ENCODE peak calls at places on chromosome 6, in five cellular contexts. R, Y, G, F and P are unnamed samples.

GRCh38 chr6:84150680-84151079 is 76.8 kb downstream of the CEP162 start:
- DNase-seq in Y (no peak), R (no peak), G (peak; percentile 80), F (no peak), P (no peak)

GRCh38 chr6:135675862-135676261 is 175.6 kb upstream of the PDE7B start:
- DNase-seq in F (no peak), Y (peak; percentile 39), R (peak; percentile 26), G (peak; percentile 37), P (peak; percentile 36)

GRCh38 chr6:122753688-122754056 is 25.8 kb upstream of the FABP7 start:
- DNase-seq in R (no peak), Y (no peak), F (no peak), G (no peak), P (no peak)

GRCh38 chr6:12328701-12329100 is 38.5 kb downstream of the EDN1 start:
- DNase-seq in F (no peak), G (no peak), Y (no peak), R (no peak), P (no peak)

GRCh38 chr6:14758421-14759043 is 487.3 kb upstream of the JARID2 start:
- DNase-seq in Y (peak; percentile 26), F (no peak), G (no peak), R (no peak), P (no peak)

GRCh38 chr6:150299873-150300485 is 68.8 kb upstream of the IYD start:
- DNase-seq in R (no peak), F (no peak), G (no peak), Y (no peak), P (no peak)

GRCh38 chr6:169803816-169804340 is 52.5 kb downstream of the ERMARD start:
- DNase-seq in F (no peak), G (no peak), Y (no peak), R (no peak), P (no peak)

GRCh38 chr6:133207754-133208153 is 33.4 kb upstream of the EYA4 start:
- DNase-seq in F (no peak), Y (no peak), G (no peak), R (no peak), P (no peak)

GRCh38 chr6:134291156-134291555 is 26.8 kb downstream of the SGK1 start:
- DNase-seq in G (no peak), F (no peak), Y (no peak), R (no peak), P (no peak)

GRCh38 chr6:2242311-2242710 is 3.1 kb downstream of the GMDS start:
- DNase-seq in F (no peak), R (no peak), G (no peak), Y (no peak), P (peak; percentile 23)

GRCh38 chr6:15457903-15458530 is 204.8 kb downstream of the DTNBP1 start:
- DNase-seq in G (no peak), R (no peak), Y (no peak), F (no peak), P (no peak)

GRCh38 chr6:85421963-85422362 is 27.9 kb upstream of the NT5E start:
- DNase-seq in F (no peak), Y (no peak), R (no peak), G (peak; percentile 81), P (peak; percentile 28)

GRCh38 chr6:4707011-4707410 is 69.2 kb upstream of the CDYL start:
- DNase-seq in G (no peak), Y (no peak), R (no peak), F (no peak), P (no peak)

GRCh38 chr6:760982-761955 is 68.3 kb upstream of the EXOC2 start:
- DNase-seq in R (no peak), Y (no peak), F (peak; percentile 86), G (no peak), P (no peak)

GRCh38 chr6:50952092-50952932 is 133.6 kb downstream of the TFAP2B start:
- DNase-seq in F (no peak), G (peak; percentile 0), R (no peak), Y (peak; percentile 3), P (no peak)

GRCh38 chr6:80439721-80440488 is 333.4 kb downstream of the BCKDHB start:
- DNase-seq in G (peak; percentile 22), F (no peak), R (no peak), Y (no peak), P (no peak)

GRCh38 chr6:32836873-32837272 is 1.7 kb downstream of the TAP2 start:
- DNase-seq in Y (no peak), F (no peak), R (no peak), G (no peak), P (no peak)

GRCh38 chr6:143243786-143244185 is 183.1 kb downstream of the AIG1 start:
- DNase-seq in G (no peak), R (no peak), F (no peak), Y (no peak), P (no peak)

GRCh38 chr6:147561742-147562141 is 53.3 kb downstream of the SAMD5 start:
- DNase-seq in F (no peak), G (no peak), Y (no peak), R (no peak), P (no peak)

GRCh38 chr6:40997256-40997957 is 41.6 kb downstream of the UNC5CL start:
- DNase-seq in G (peak; percentile 65), Y (no peak), F (no peak), R (no peak), P (peak; percentile 92)

GRCh38 chr6:48813821-48814220 is 649.2 kb downstream of the MMUT start:
- DNase-seq in F (no peak), R (no peak), G (peak; percentile 91), Y (no peak), P (no peak)

GRCh38 chr6:169527306-169527705 is 174.5 kb downstream of the WDR27 start:
- DNase-seq in G (peak; percentile 21), R (no peak), F (no peak), Y (no peak), P (no peak)

GRCh38 chr6:167849846-167850459 is 23.2 kb downstream of the AFDN start:
- DNase-seq in R (no peak), Y (no peak), F (no peak), G (no peak), P (peak; percentile 77)

GRCh38 chr6:37314803-37315515 is 38.8 kb upstream of the RNF8 start:
- DNase-seq in F (no peak), R (peak; percentile 99), G (peak; percentile 46), Y (no peak), P (peak; percentile 39)

GRCh38 chr6:135162678-135163439 is 18.2 kb upstream of the MYB start:
- DNase-seq in G (peak; percentile 22), R (peak; percentile 54), F (no peak), Y (peak; percentile 4), P (peak; percentile 23)

GRCh38 chr6:102961902-102962301 is 1568.4 kb downstream of the GRIK2 start:
- DNase-seq in R (no peak), G (no peak), F (no peak), Y (no peak), P (no peak)

GRCh38 chr6:78615430-78615904 is 251.9 kb upstream of the IRAK1BP1 start:
- DNase-seq in Y (no peak), G (no peak), F (no peak), R (no peak), P (no peak)